ENCODE peak calls at places on chromosomes 4 and X, in seven cellular contexts. J is activated CD4-positive, alpha-beta T cell treated with anti-CD3 and anti-CD28 coated beads, Interleukin-2, amount 50 U/mL, for 1 hour; K is NCI-H524; M is Right ventricle myocardium superior; R is stimulated activated CD8-positive, alpha-beta memory T cell treated with anti-CD3 and anti-CD28 coated beads, Interleukin-7, amount 100 ng/mL, for 24 hours; Q is stimulated activated CD4-positive, alpha-beta T cell treated with anti-CD3 and anti-CD28 coated beads, Interleukin-4, amount 100 ng/mL, for 24 hours; C is naive thymus-derived CD4-positive, alpha-beta T cell. E is an unnamed sample.

GRCh38 chr4:108881190-108881589 is 118.3 kb upstream of the ETNPPL start:
- DNase-seq in M (no peak), Q (no peak), C (no peak), J (no peak), K (no peak), R (no peak), E (no peak)

GRCh38 chrX:14476169-14476568 is 53.2 kb upstream of the GLRA2 start:
- DNase-seq in C (no peak), J (no peak), M (no peak), R (no peak), K (no peak), Q (no peak), E (no peak)

GRCh38 chr4:182749768-182750167 is 167.4 kb downstream of the DCTD start:
- DNase-seq in Q (no peak), C (no peak), M (no peak), K (no peak), R (no peak), J (no peak), E (no peak)

GRCh38 chr4:7416745-7417432 is 17.8 kb downstream of the PSAPL1 start:
- DNase-seq in Q (no peak), K (no peak), R (no peak), M (peak; percentile 14), C (no peak), J (no peak), E (no peak)

GRCh38 chrX:146278381-146278780 is 460.8 kb downstream of the SLITRK2 start:
- DNase-seq in R (no peak), J (no peak), C (no peak), M (no peak), Q (no peak), K (peak; percentile 1), E (no peak)

GRCh38 chrX:65451663-65452062 is 82.9 kb downstream of the LAS1L start:
- DNase-seq in C (no peak), J (no peak), K (peak; percentile 14), Q (peak; percentile 4), R (no peak), M (no peak), E (no peak)

GRCh38 chr4:35228318-35228717 is 1016.0 kb downstream of the ARAP2 start:
- DNase-seq in J (no peak), C (no peak), M (no peak), Q (no peak), R (no peak), K (no peak), E (no peak)

GRCh38 chrX:25015486-25016360 is at the start of gene ARX:
- DNase-seq in R (no peak), Q (peak; percentile 12), C (no peak), M (no peak), J (no peak), K (peak; percentile 26), E (no peak)

GRCh38 chr4:169341490-169341889 is 70.7 kb upstream of the SH3RF1 start:
- DNase-seq in J (no peak), M (no peak), K (no peak), Q (no peak), R (no peak), C (no peak), E (no peak)

E was measured in H1.